ENCODE peak calls at places on chromosomes 4 and X, in four cellular contexts. S, K, F and H are unnamed samples.

GRCh38 chr4:55398966-55399365 is 3.2 kb downstream of the TMEM165 start:
- DNase-seq in S (no peak), K (no peak), F (no peak), H (no peak)

GRCh38 chrX:47235691-47236103 is 2.9 kb downstream of the USP11 start:
- DNase-seq in K (no peak), S (no peak), F (no peak), H (no peak)

GRCh38 chrX:48897157-48897620 is 379 bp downstream of the TIMM17B start:
- DNase-seq in K (no peak), S (peak), F (peak), H (peak)

GRCh38 chr4:66157594-66157993 is 487.3 kb upstream of the EPHA5 start:
- DNase-seq in S (no peak), K (no peak), F (no peak), H (no peak)

GRCh38 chr4:9987749-9988346 is 33.4 kb downstream of the SLC2A9 start:
- DNase-seq in S (no peak), F (no peak), K (no peak), H (no peak)

GRCh38 chr4:4704267-4704666 is 155.2 kb upstream of the MSX1 start:
- DNase-seq in K (no peak), F (no peak), S (no peak), H (no peak)

GRCh38 chr4:144646523-144647094 is 653 bp downstream of the HHIP start:
- DNase-seq in F (peak), K (no peak), S (peak), H (no peak)

GRCh38 chrX:120560405-120560841 is 339 bp downstream of the CUL4B start:
- DNase-seq in S (peak), F (no peak), K (no peak), H (no peak)

GRCh38 chr4:83454626-83455025 is 997 bp downstream of the HELQ start:
- DNase-seq in K (no peak), S (no peak), F (peak), H (peak)

GRCh38 chrX:1029494-1029893 is 183.0 kb downstream of the CRLF2 start:
- DNase-seq in S (no peak), F (no peak), K (no peak), H (no peak)

GRCh38 chrX:101483705-101484104 is 1.6 kb upstream of the ARMCX4 start:
- DNase-seq in S (no peak), F (no peak), K (no peak), H (no peak)

GRCh38 chr4:54942735-54943134 is 182.7 kb downstream of the KDR start:
- DNase-seq in F (no peak), S (no peak), K (no peak), H (no peak)

GRCh38 chrX:69073721-69074120 is 91.5 kb downstream of the PJA1 start:
- DNase-seq in F (no peak), K (no peak), S (no peak), H (no peak)

GRCh38 chr4:135434936-135435335 is 1233.3 kb upstream of the PABPC4L start:
- DNase-seq in F (no peak), S (no peak), K (no peak), H (no peak)

GRCh38 chr4:171985129-171985528 is 171.9 kb downstream of the GALNTL6 start:
- DNase-seq in S (no peak), K (no peak), F (no peak), H (no peak)

GRCh38 chr4:108940086-108941033 is 177.5 kb upstream of the ETNPPL start:
- DNase-seq in K (no peak), F (no peak), S (no peak), H (no peak)

GRCh38 chr4:33825685-33826084 is 2418.6 kb downstream of the ARAP2 start:
- DNase-seq in K (no peak), F (no peak), S (no peak), H (no peak)

GRCh38 chr4:111793686-111794085 is 351.6 kb upstream of the FAM241A start:
- DNase-seq in K (no peak), F (no peak), S (no peak), H (no peak)

GRCh38 chrX:1491851-1492349 is 39.2 kb upstream of the ASMTL start:
- DNase-seq in F (peak), K (no peak), S (no peak), H (no peak)

GRCh38 chrX:55026143-55026542 is 4.6 kb downstream of the ALAS2 start:
- DNase-seq in F (no peak), K (no peak), S (no peak), H (no peak)

GRCh38 chr4:67019670-67020069 is 525.6 kb downstream of the CENPC start:
- DNase-seq in S (no peak), F (no peak), K (no peak), H (no peak)

GRCh38 chr4:9979101-9979815 is 42.0 kb downstream of the SLC2A9 start:
- DNase-seq in K (no peak), S (no peak), F (no peak), H (no peak)

GRCh38 chrX:13093489-13094140 is 49.2 kb upstream of the FAM9C start:
- DNase-seq in S (no peak), F (no peak), K (no peak), H (no peak)

GRCh38 chrX:49309401-49309981 is 6.0 kb downstream of the GAGE10 start:
- DNase-seq in K (no peak), F (no peak), S (no peak), H (no peak)

GRCh38 chr4:43680416-43680815 is 768.2 kb downstream of the KCTD8 start:
- DNase-seq in K (no peak), F (no peak), S (no peak), H (no peak)

GRCh38 chrX:50198348-50198747 is 2.5 kb downstream of the AKAP4 start:
- DNase-seq in K (no peak), F (no peak), S (no peak), H (no peak)

GRCh38 chr4:30854566-30854965 is 134.4 kb downstream of the PCDH7 start:
- DNase-seq in S (no peak), K (no peak), F (no peak), H (no peak)

GRCh38 chr4:687048-687974 is 1.6 kb downstream of the SLC49A3 start:
- DNase-seq in F (peak), S (no peak), K (peak), H (peak)